ENCODE peak calls at places on chromosomes 1 and 21, in eight cellular contexts. W, H, R, M, Z, T, E and F are unnamed samples.

GRCh38 chr1:31592132-31592531 is 15.8 kb downstream of the TINAGL1 start:
- DNase-seq in W (no peak), T (no peak), E (peak), R (no peak), H (no peak), M (no peak), Z (no peak), F (no peak)

GRCh38 chr21:24420694-24421093 is 1186.6 kb downstream of the MRPL39 start:
- DNase-seq in H (no peak), T (no peak), W (no peak), M (no peak), E (no peak), R (no peak), Z (no peak), F (no peak)

GRCh38 chr21:41219498-41220207 is 51.7 kb downstream of the BACE2 start:
- DNase-seq in Z (no peak), M (no peak), H (no peak), E (no peak), R (no peak), W (no peak), T (no peak), F (no peak)

GRCh38 chr1:111205724-111206070 is 5.3 kb upstream of the DENND2D start:
- DNase-seq in R (no peak), W (no peak), M (no peak), Z (no peak), T (no peak), H (no peak), E (no peak), F (no peak)

GRCh38 chr1:228307218-228308023 is 99.2 kb downstream of the TRIM11 start:
- DNase-seq in W (no peak), E (no peak), Z (no peak), T (no peak), R (peak), M (peak), H (peak), F (no peak)

GRCh38 chr1:109762821-109763645 is 690 bp downstream of the EPS8L3 start:
- DNase-seq in R (peak), T (no peak), Z (peak), M (no peak), H (peak), E (no peak), W (no peak), F (no peak)

GRCh38 chr1:41622402-41622801 is 137.9 kb upstream of the EDN2 start:
- DNase-seq in M (no peak), E (no peak), Z (no peak), R (no peak), W (no peak), T (no peak), H (no peak), F (no peak)

GRCh38 chr1:187091666-187092065 is 262.9 kb downstream of the PLA2G4A start:
- DNase-seq in H (no peak), R (no peak), T (no peak), M (no peak), W (no peak), E (no peak), Z (no peak), F (peak)

GRCh38 chr21:32136546-32136945 is 142.3 kb downstream of the MIS18A start:
- DNase-seq in W (no peak), H (no peak), E (no peak), M (no peak), T (no peak), Z (no peak), R (no peak), F (no peak)

GRCh38 chr1:32398401-32398800 is 4.2 kb upstream of the BSDC1 start:
- DNase-seq in T (no peak), E (no peak), Z (no peak), R (no peak), M (no peak), H (no peak), W (no peak), F (no peak)

GRCh38 chr1:217734973-217735372 is 103.8 kb downstream of the SPATA17 start:
- DNase-seq in W (no peak), E (no peak), R (no peak), Z (no peak), M (no peak), T (no peak), H (no peak), F (no peak)

GRCh38 chr1:11648732-11649158 is 5.5 kb downstream of the FBXO2 start:
- DNase-seq in Z (no peak), M (no peak), W (no peak), R (peak), T (no peak), E (no peak), H (peak), F (no peak)

GRCh38 chr1:70966018-70966638 is 81.5 kb downstream of the PTGER3 start:
- DNase-seq in H (no peak), M (no peak), Z (no peak), T (peak), R (no peak), E (no peak), W (no peak), F (no peak)

GRCh38 chr1:50822035-50822776 is 137.9 kb downstream of the FAF1 start:
- DNase-seq in T (no peak), W (no peak), Z (no peak), E (no peak), R (no peak), H (no peak), M (no peak), F (no peak)

GRCh38 chr1:180156201-180156600 is 1.5 kb downstream of the QSOX1 start:
- DNase-seq in R (no peak), T (no peak), E (no peak), H (peak), W (no peak), M (no peak), Z (no peak), F (no peak)

GRCh38 chr1:72412286-72412685 is 129.9 kb upstream of the NEGR1 start:
- DNase-seq in M (no peak), R (no peak), W (no peak), E (no peak), T (no peak), Z (no peak), H (no peak), F (peak)

GRCh38 chr1:14623090-14623489 is 24.6 kb downstream of the KAZN start:
- DNase-seq in Z (no peak), E (no peak), M (no peak), H (no peak), R (no peak), T (no peak), W (no peak), F (no peak)

GRCh38 chr1:153394391-153394790 is 3.5 kb upstream of the S100A8 start:
- DNase-seq in R (no peak), T (no peak), W (no peak), M (no peak), E (peak), Z (no peak), H (no peak), F (no peak)

GRCh38 chr1:116508984-116509980 is 61.5 kb downstream of the CD58 start:
- DNase-seq in Z (no peak), E (no peak), M (no peak), H (no peak), R (no peak), W (no peak), T (peak), F (peak)

GRCh38 chr1:196115641-196116040 is 492.6 kb downstream of the KCNT2 start:
- DNase-seq in H (no peak), R (peak), W (no peak), M (peak), Z (no peak), T (no peak), E (peak), F (peak)

GRCh38 chr1:205325334-205325884 is 3.9 kb upstream of the NUAK2 start:
- DNase-seq in T (peak), M (peak), Z (peak), E (peak), H (peak), R (peak), W (no peak), F (peak)

GRCh38 chr1:89780721-89781120 is 40.1 kb upstream of the LRRC8D start:
- DNase-seq in W (no peak), H (no peak), T (peak), Z (no peak), R (no peak), E (no peak), M (no peak), F (peak)

GRCh38 chr1:153400244-153400643 is 9.4 kb upstream of the S100A8 start:
- DNase-seq in R (no peak), W (no peak), T (no peak), H (no peak), E (no peak), Z (no peak), M (no peak), F (no peak)

GRCh38 chr1:180150982-180151381 is 3.7 kb upstream of the QSOX1 start:
- DNase-seq in R (no peak), W (no peak), T (no peak), E (no peak), Z (no peak), M (no peak), H (peak), F (no peak)

GRCh38 chr1:201593200-201593828 is 54.4 kb downstream of the NAV1 start:
- DNase-seq in R (peak), Z (peak), E (peak), H (no peak), T (no peak), W (peak), M (peak), F (peak)

GRCh38 chr1:190474587-190475305 is 2.9 kb downstream of the BRINP3 start:
- DNase-seq in H (no peak), Z (no peak), R (no peak), T (no peak), M (no peak), E (no peak), W (no peak), F (no peak)

GRCh38 chr1:79852004-79852403 is 845.5 kb upstream of the ADGRL4 start:
- DNase-seq in Z (no peak), E (no peak), R (no peak), M (no peak), H (no peak), W (no peak), T (peak), F (no peak)

GRCh38 chr1:186286615-186287317 is 88.3 kb downstream of the TPR start:
- DNase-seq in H (no peak), W (no peak), R (no peak), T (no peak), Z (no peak), E (no peak), M (no peak), F (no peak)

GRCh38 chr1:22143586-22144033 is 713 bp upstream of the WNT4 start:
- DNase-seq in T (no peak), Z (no peak), W (no peak), M (no peak), H (no peak), R (no peak), E (no peak), F (no peak)

GRCh38 chr1:162187676-162188075 is 118.2 kb downstream of the NOS1AP start:
- DNase-seq in M (no peak), E (no peak), Z (no peak), H (no peak), T (no peak), R (peak), W (no peak), F (no peak)

DNA sequence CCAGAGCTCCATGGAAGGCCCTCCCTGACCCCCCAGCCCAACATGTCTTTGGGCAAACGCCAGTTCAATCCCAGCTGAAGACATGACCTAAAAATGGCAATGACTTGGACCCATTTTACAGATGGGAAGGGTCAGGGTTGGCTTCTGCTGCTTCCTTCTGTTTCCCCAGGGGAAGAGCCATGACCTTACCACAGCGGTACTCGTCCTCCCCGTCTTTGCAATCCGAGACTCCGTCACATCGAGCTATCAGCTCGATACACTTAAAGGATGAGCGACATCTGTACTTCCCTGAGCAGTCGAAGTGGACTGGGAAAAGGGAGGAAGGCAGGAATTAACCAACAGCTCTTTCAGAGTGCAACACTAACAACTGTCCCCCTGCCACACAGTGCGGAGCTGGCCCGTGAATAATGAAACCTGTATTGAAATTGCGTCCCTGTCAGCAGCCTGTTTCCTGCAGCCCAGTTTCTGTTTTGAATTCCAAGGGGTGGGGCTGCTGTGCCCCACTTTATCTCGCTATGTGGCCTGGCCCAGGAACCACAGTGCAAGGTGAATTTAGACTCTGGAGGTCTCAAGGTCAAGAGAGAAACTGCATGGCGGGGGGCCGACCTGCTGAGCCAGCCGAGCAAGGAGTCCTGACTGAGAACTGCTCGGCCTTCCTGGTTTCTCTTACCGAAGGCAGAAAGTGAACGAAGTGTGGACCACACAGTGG is 7.0 kb downstream of the TMPRSS3 start:
- DNase-seq in H (no peak), R (no peak), M (no peak), E (no peak), T (no peak), W (no peak), Z (no peak), F (no peak)
- TF ChIP-seq POLR2A in H (no peak), R (no peak), M (no peak), E (no peak), T (no peak), W (no peak), Z (no peak), F (no peak)

GRCh38 chr1:182293119-182293589 is 98.4 kb downstream of the GLUL start:
- DNase-seq in R (no peak), T (no peak), Z (no peak), M (no peak), E (no peak), H (peak), W (no peak), F (no peak)
- TF ChIP-seq POLR2A in R (no peak), T (no peak), Z (no peak), M (no peak), E (no peak), H (peak), W (peak), F (no peak)

GRCh38 chr21:45863267-45863666 is 118.3 kb upstream of the COL6A1 start:
- DNase-seq in Z (no peak), E (no peak), R (peak), H (no peak), M (no peak), W (no peak), T (no peak), F (no peak)
- TF ChIP-seq POLR2A in Z (no peak), E (no peak), R (no peak), H (no peak), M (no peak), W (no peak), T (no peak), F (no peak)

DNA sequence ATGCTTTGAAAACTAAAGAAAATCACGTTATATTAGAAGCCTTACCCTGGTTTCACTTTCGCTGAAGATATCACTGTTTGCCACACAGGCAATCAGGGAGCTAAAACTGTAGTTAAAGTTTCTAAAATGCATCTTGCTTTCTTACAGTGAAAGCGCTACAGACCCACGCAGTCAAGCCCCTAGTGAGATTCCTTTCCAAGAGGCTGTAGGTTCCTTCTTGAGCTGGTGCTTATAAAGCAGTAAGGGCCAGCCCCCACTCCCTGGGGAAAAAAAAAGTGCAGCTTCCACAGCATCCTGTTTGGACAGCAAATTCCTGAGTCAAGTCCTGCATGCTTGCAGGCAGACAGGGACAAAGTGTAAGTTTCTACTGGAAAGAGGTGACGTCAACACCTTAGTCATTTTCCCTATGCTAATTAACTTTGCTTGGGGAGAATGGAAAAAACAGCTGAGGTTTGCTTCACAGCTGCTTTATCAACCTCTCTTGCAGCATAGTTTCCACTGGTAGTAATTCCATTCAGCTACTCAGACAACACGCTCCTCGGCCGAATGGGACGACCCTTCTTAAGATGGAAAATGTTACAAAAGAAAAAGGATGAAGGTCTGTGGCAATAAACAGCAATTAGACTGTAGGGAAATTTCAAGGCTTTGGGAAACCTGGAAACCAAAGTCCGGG is 14.7 kb upstream of the KCNE1 start:
- DNase-seq in Z (peak), H (peak), M (peak), R (peak), W (peak), T (peak), E (peak), F (peak)
- TF ChIP-seq POLR2A in Z (no peak), H (peak), M (no peak), R (no peak), W (peak), T (no peak), E (peak), F (peak)

GRCh38 chr1:227192163-227192562 is 126.1 kb downstream of the CDC42BPA start:
- DNase-seq in E (no peak), M (peak), H (no peak), T (no peak), R (no peak), W (no peak), Z (no peak), F (peak)

GRCh38 chr1:227191607-227192006 is 126.7 kb downstream of the CDC42BPA start:
- DNase-seq in T (no peak), M (no peak), Z (no peak), R (no peak), W (no peak), E (no peak), H (no peak), F (no peak)

GRCh38 chr1:227197064-227197463 is 121.2 kb downstream of the CDC42BPA start:
- DNase-seq in W (no peak), E (no peak), H (no peak), T (no peak), R (no peak), Z (no peak), M (no peak), F (no peak)
- TF ChIP-seq POLR2A in W (no peak), E (no peak), H (no peak), T (no peak), R (no peak), Z (no peak), M (no peak), F (no peak)

GRCh38 chr1:231220801-231221200 is 20.2 kb upstream of the GNPAT start:
- DNase-seq in E (no peak), R (no peak), M (no peak), T (no peak), Z (no peak), H (no peak), W (no peak), F (no peak)

GRCh38 chr1:231217056-231217455 is 24.0 kb upstream of the GNPAT start:
- DNase-seq in Z (no peak), W (no peak), H (no peak), E (no peak), T (no peak), M (no peak), R (no peak), F (no peak)

GRCh38 chr1:231216515-231216914 is 24.5 kb upstream of the GNPAT start:
- DNase-seq in T (no peak), M (no peak), Z (no peak), H (no peak), W (no peak), R (no peak), E (no peak), F (peak)

GRCh38 chr1:231218078-231218477 is 22.9 kb upstream of the GNPAT start:
- DNase-seq in W (no peak), M (no peak), Z (no peak), H (no peak), R (no peak), T (no peak), E (no peak), F (no peak)

DNA sequence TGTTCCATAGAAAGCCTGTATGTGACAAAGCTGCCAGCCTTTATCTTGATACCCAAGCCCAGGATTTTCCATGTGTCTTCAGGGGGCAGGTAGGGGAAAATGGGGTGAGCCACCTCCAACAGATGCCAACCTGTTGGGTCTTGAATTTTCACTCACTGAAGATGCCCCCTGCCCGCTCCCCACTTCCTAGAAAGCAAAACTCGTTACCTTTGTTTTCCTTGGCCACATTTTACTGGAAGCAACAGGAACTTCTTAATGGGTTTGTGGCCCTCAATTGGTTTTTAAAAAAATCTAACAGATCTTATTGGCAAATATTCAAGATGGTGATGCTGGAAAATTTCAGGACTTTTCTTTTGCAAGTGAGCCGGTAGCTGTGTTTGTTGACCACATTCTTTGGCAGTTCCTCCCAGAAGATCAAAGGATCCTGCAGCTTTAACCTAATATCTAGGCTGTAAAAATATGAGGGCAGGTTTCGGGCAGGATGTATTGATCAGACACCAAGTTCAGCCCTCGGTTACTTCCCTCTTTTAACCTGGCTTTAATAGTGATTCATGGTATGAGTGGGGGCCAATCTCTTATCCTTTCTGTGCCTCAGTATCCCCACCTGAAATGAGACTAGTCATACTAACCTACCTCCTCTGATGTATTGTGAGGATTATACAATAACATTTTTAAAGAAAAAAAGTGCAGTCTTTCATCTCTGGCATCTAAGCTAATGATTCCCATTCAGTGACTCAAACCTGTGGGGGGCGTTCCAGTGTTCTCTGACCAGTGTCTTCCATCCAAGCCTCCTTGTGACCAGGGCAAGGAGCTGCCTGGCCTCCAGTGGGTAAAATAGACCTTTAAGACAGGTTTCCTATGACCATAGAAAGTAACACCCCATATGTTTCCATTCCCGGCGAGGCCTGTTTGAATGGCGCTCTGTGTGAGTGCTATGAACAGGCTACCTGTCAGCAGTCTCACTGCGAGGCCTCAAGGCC is 21.3 kb upstream of the GNPAT start:
- DNase-seq in W (no peak), T (no peak), E (no peak), R (no peak), M (no peak), H (no peak), Z (no peak), F (no peak)
- TF ChIP-seq POLR2A in W (no peak), T (no peak), E (no peak), R (no peak), M (no peak), H (no peak), Z (no peak), F (no peak)

GRCh38 chr1:200040516-200041138 is 13.1 kb downstream of the NR5A2 start:
- DNase-seq in E (no peak), W (no peak), Z (no peak), R (no peak), T (no peak), H (peak), M (peak), F (no peak)
- TF ChIP-seq POLR2A in E (no peak), W (no peak), Z (no peak), R (no peak), T (peak), H (peak), M (no peak), F (no peak)

GRCh38 chr1:84298688-84299535 is 2.6 kb upstream of the SAMD13 start:
- DNase-seq in Z (no peak), T (no peak), R (peak), H (peak), E (peak), W (no peak), M (peak), F (no peak)
- TF ChIP-seq POLR2A in Z (no peak), T (no peak), R (no peak), H (no peak), E (no peak), W (no peak), M (no peak), F (peak)